ENCODE peak calls at places on chromosomes 5 and 9, in eight cellular contexts. M is body of pancreas, Y is ovary, V is prostate gland, G is HCT116, N is tibial nerve, A is sigmoid colon, B is HepG2. C is an unnamed sample.
A peak's percentile ranks its signal among the peaks of the same experiment; 100 is the strongest.

GRCh38 chr5:36158144-36158543 is 6.2 kb downstream of the SKP2 start:
- DNase-seq in N (no peak), M (no peak), V (no peak), Y (no peak), A (no peak), G (no peak), B (no peak), C (no peak)

GRCh38 chr9:89532478-89532877 is 34.6 kb upstream of the SEMA4D start:
- DNase-seq in V (no peak), M (no peak), Y (no peak), B (peak; percentile 27), N (no peak), G (no peak), A (no peak), C (no peak)

GRCh38 chr5:173582198-173583092 is 34.0 kb downstream of the BOD1 start:
- DNase-seq in Y (no peak), A (no peak), V (no peak), G (no peak), M (no peak), N (no peak), B (no peak), C (no peak)

GRCh38 chr9:134061688-134062371 is 6.0 kb downstream of the BRD3 start:
- DNase-seq in V (no peak), Y (no peak), A (peak; percentile 56), M (no peak), N (no peak), B (no peak), G (no peak), C (peak; percentile 41)

GRCh38 chr5:159103086-159103485 is 3.4 kb upstream of the EBF1 start:
- DNase-seq in A (no peak), B (no peak), N (no peak), M (no peak), V (no peak), Y (no peak), G (no peak), C (no peak)

GRCh38 chr5:65874241-65874640 is 52.1 kb upstream of the ERBIN start:
- DNase-seq in N (no peak), A (no peak), B (no peak), M (no peak), Y (no peak), V (no peak), G (no peak), C (no peak)

GRCh38 chr5:52811067-52811749 is 23.5 kb downstream of the ITGA1 start:
- DNase-seq in V (no peak), Y (no peak), N (no peak), B (no peak), M (no peak), G (no peak), A (peak; percentile 64), C (no peak)

GRCh38 chr5:30343707-30344106 is 849.8 kb upstream of the CDH6 start:
- DNase-seq in G (no peak), N (no peak), V (no peak), A (no peak), Y (no peak), B (no peak), M (no peak), C (no peak)

GRCh38 chr9:114483499-114483898 is 21.8 kb downstream of the WHRN start:
- DNase-seq in V (no peak), M (no peak), A (no peak), B (no peak), Y (no peak), G (no peak), N (no peak), C (no peak)

GRCh38 chr5:147390654-147391053 is 119.2 kb downstream of the DPYSL3 start:
- DNase-seq in A (no peak), Y (no peak), V (no peak), N (no peak), G (no peak), M (no peak), B (no peak), C (no peak)

DNA sequence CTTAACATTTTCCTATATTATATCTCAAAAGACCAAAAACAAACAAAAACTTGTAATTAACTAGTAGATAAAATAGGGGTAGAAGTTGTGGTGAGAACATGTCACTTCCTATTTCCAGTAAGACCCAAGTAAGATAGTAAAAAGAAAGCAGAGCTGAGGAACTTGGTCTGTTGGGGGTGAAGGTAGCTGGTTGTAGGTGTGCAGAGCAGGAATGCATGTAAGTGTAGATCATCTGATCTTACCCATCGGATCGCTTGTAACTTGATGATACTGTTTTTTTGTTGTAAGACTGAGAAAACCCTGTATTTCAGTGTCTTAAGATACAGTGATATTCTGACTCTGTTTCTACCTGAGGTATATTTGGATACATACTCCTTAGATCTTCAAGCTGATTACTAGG is 5.7 kb downstream of the SRP19 start:
- DNase-seq in N (no peak), B (no peak), V (no peak), Y (no peak), G (no peak), M (no peak), A (no peak), C (no peak)
- H3K36me3 ChIP-seq in N (peaks cover 85% of the 10 kb centered on the region), B (peaks cover 40% of the 10 kb centered on the region), V (no peaks in the 10 kb centered on the region), Y (no peaks in the 10 kb centered on the region), G (peaks cover 43% of the 10 kb centered on the region), M (peaks cover 3% of the 10 kb centered on the region), A (peaks cover 72% of the 10 kb centered on the region), C (peaks cover 27% of the 10 kb centered on the region)

GRCh38 chr5:127910307-127910956 is 173.1 kb upstream of the SLC12A2 start:
- DNase-seq in Y (no peak), A (no peak), B (no peak), N (no peak), V (no peak), G (no peak), M (no peak), C (no peak)
- TF ChIP-seq POLR2A in Y (no peak), A (no peak), B (no peak), N (no peak), V (no peak), G (no peak), M (no peak), C (no peak)

DNA sequence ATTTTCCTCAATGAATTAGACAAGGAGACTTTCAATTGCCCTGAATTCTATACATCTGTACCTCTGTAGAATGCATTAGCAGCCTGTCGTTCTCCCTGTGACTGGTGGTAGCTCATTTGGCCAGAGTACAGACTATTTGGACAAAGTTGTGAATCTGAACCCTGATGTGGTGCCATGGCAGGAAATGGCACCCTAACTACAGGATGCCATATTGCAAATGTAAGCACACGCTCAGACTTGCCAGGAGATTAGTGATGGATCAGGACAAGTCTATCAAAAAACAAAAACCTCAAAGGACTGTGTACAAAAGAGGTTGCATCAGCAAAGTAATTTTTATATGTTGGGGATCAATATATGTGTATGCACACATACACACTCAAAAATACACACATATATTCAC is 58.3 kb downstream of the SVEP1 start:
- DNase-seq in V (no peak), A (no peak), M (no peak), B (no peak), G (no peak), Y (no peak), N (no peak), C (no peak)
- H3K4me1 ChIP-seq in V (no peaks in the 10 kb centered on the region), A (no peaks in the 10 kb centered on the region), M (no peaks in the 10 kb centered on the region), B (no peaks in the 10 kb centered on the region), G (no peaks in the 10 kb centered on the region), Y (peaks cover 4% of the 10 kb centered on the region), N (no peaks in the 10 kb centered on the region), C (no peaks in the 10 kb centered on the region)

GRCh38 chr9:21866302-21866701 is 63.9 kb downstream of the MTAP start:
- DNase-seq in B (no peak), Y (no peak), V (no peak), N (no peak), M (no peak), A (no peak), G (no peak), C (no peak)
- H3K36me3 ChIP-seq in B (peaks cover 31% of the 10 kb centered on the region), Y (no peaks in the 10 kb centered on the region), V (no peaks in the 10 kb centered on the region), N (peaks cover 73% of the 10 kb centered on the region), M (no peaks in the 10 kb centered on the region), A (peaks cover 46% of the 10 kb centered on the region), G (peaks cover 41% of the 10 kb centered on the region), C (peaks cover 5% of the 10 kb centered on the region)

DNA sequence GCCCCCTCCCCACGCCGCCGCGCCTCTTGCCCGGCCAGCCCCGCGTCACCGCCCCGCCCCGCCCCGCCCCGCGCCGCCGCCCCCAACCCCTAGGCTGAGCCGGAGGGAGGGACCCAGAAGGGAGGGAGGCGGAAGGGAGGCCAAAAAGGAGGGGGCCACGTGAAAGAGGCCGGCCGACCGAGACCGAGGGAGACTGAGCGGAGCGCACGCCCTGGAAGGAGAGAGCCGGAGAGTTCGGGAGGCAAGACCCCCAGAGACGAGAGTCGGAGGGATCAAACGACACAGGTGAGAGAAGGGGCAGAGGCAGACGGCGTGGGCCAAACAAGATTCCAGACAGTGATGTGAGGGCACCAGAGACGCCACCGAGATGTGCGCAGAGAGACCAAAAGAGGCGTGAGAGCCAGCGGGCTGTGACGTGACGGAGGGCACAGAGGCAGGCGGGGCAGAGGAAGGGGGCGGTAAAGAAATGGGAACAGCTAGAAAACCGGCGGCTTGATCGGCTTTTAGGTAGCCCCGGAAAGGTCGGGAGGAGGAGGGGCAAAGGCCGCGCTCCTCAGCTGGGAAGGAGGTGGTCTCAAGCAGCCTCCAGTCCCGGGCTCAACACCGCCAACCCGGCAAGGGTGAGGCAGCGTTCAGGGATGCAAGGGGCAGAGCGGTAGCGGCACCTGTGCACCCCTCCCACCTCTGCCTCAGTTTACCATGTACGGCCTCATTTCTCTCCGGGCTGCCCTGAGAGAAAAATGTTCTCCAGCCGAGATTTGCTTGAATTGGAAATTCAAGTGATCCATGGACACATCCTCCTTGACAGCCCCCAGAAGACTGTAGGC is 414 bp upstream of the BARX1 start:
- DNase-seq in B (no peak), V (no peak), G (no peak), A (no peak), N (no peak), M (no peak), Y (no peak), C (no peak)
- TF ChIP-seq POLR2A in B (no peak), V (no peak), G (no peak), A (no peak), N (no peak), M (no peak), Y (no peak), C (no peak)

GRCh38 chr9:93461810-93462209 is 8.4 kb upstream of the FAM120AOS start:
- DNase-seq in V (no peak), G (no peak), N (no peak), B (no peak), A (no peak), M (no peak), Y (no peak), C (no peak)

GRCh38 chr9:93461414-93461743 is 8.0 kb upstream of the FAM120AOS start:
- DNase-seq in Y (no peak), V (no peak), A (no peak), G (no peak), N (no peak), B (no peak), M (no peak), C (no peak)

GRCh38 chr9:93458702-93459101 is 5.3 kb upstream of the FAM120AOS start:
- DNase-seq in A (no peak), B (no peak), Y (no peak), M (no peak), V (no peak), N (no peak), G (no peak), C (no peak)

GRCh38 chr9:93459432-93459847 is 6.1 kb upstream of the FAM120AOS start:
- DNase-seq in B (no peak), N (no peak), G (no peak), M (no peak), V (no peak), Y (no peak), A (no peak), C (peak; percentile 59)

GRCh38 chr9:93460689-93461413 is 7.5 kb upstream of the FAM120AOS start:
- DNase-seq in V (no peak), B (no peak), Y (no peak), A (no peak), N (no peak), M (no peak), G (no peak), C (no peak)
- H3K4me1 ChIP-seq in V (no peaks in the 10 kb centered on the region), B (peaks cover 92% of the 10 kb centered on the region), Y (peaks cover 6% of the 10 kb centered on the region), A (peaks cover 72% of the 10 kb centered on the region), N (no peaks in the 10 kb centered on the region), M (peaks cover 69% of the 10 kb centered on the region), G (peaks cover 4% of the 10 kb centered on the region), C (peaks cover 41% of the 10 kb centered on the region)